ENCODE peak calls at places on chromosomes 7 and 10, in six cellular contexts. One of them, this sample, is unnamed.

GRCh38 chr7:92973964-92974363 is 137.6 kb upstream of the CDK6 start:
- DNase-seq in endodermal cell: no peak
- DNase-seq in posterior vena cava: no peak
- DNase-seq in PC-9: no peak
- DNase-seq in heart left ventricle: no peak
- DNase-seq in mesothelial cell of epicardium: no peak
- DNase-seq in this sample: no peak

GRCh38 chr10:44352316-44353127 is 32.4 kb downstream of the CXCL12 start:
- DNase-seq in endodermal cell: peak
- DNase-seq in posterior vena cava: peak
- DNase-seq in PC-9: no peak
- DNase-seq in heart left ventricle: peak
- DNase-seq in mesothelial cell of epicardium: no peak
- DNase-seq in this sample: peak

GRCh38 chr7:45682836-45683555 is 108.8 kb downstream of the ADCY1 start:
- DNase-seq in endodermal cell: peak
- DNase-seq in posterior vena cava: no peak
- DNase-seq in PC-9: no peak
- DNase-seq in heart left ventricle: no peak
- DNase-seq in mesothelial cell of epicardium: no peak
- DNase-seq in this sample: no peak

GRCh38 chr10:69901623-69902505 is 100.2 kb downstream of the COL13A1 start:
- DNase-seq in endodermal cell: peak
- DNase-seq in posterior vena cava: no peak
- DNase-seq in PC-9: peak
- DNase-seq in heart left ventricle: peak
- DNase-seq in mesothelial cell of epicardium: peak
- DNase-seq in this sample: no peak

GRCh38 chr10:101617824-101618568 is 29.9 kb downstream of the DPCD start:
- DNase-seq in endodermal cell: no peak
- DNase-seq in posterior vena cava: no peak
- DNase-seq in PC-9: no peak
- DNase-seq in heart left ventricle: no peak
- DNase-seq in mesothelial cell of epicardium: no peak
- DNase-seq in this sample: no peak

GRCh38 chr10:112565434-112566053 is 118.5 kb downstream of the VTI1A start:
- DNase-seq in endodermal cell: peak
- DNase-seq in posterior vena cava: no peak
- DNase-seq in PC-9: peak
- DNase-seq in heart left ventricle: no peak
- DNase-seq in mesothelial cell of epicardium: no peak
- DNase-seq in this sample: no peak

GRCh38 chr7:44541876-44542610 is 913 bp upstream of the NPC1L1 start:
- DNase-seq in endodermal cell: no peak
- DNase-seq in posterior vena cava: no peak
- DNase-seq in PC-9: no peak
- DNase-seq in heart left ventricle: no peak
- DNase-seq in mesothelial cell of epicardium: no peak
- DNase-seq in this sample: no peak

GRCh38 chr7:102093599-102094001 is 193.1 kb upstream of the SH2B2 start:
- DNase-seq in endodermal cell: peak
- DNase-seq in posterior vena cava: no peak
- DNase-seq in PC-9: no peak
- DNase-seq in heart left ventricle: no peak
- DNase-seq in mesothelial cell of epicardium: no peak
- DNase-seq in this sample: no peak

GRCh38 chr7:122674502-122674901 is 24.4 kb downstream of the RNF133 start:
- DNase-seq in endodermal cell: no peak
- DNase-seq in posterior vena cava: no peak
- DNase-seq in PC-9: no peak
- DNase-seq in heart left ventricle: no peak
- DNase-seq in mesothelial cell of epicardium: no peak
- DNase-seq in this sample: no peak

GRCh38 chr10:124345521-124345920 is 73.2 kb downstream of the OAT start:
- DNase-seq in endodermal cell: peak
- DNase-seq in posterior vena cava: peak
- DNase-seq in PC-9: no peak
- DNase-seq in heart left ventricle: no peak
- DNase-seq in mesothelial cell of epicardium: no peak
- DNase-seq in this sample: no peak

GRCh38 chr7:901388-902154 is 25.2 kb downstream of the GET4 start:
- DNase-seq in endodermal cell: peak
- DNase-seq in posterior vena cava: peak
- DNase-seq in PC-9: peak
- DNase-seq in heart left ventricle: peak
- DNase-seq in mesothelial cell of epicardium: peak
- DNase-seq in this sample: peak

GRCh38 chr10:106930751-106931150 is 233.8 kb downstream of the SORCS1 start:
- DNase-seq in endodermal cell: no peak
- DNase-seq in posterior vena cava: no peak
- DNase-seq in PC-9: no peak
- DNase-seq in heart left ventricle: no peak
- DNase-seq in mesothelial cell of epicardium: no peak
- DNase-seq in this sample: no peak

This sample was measured in left ventricle myocardium inferior.